ENCODE peak calls at places on chromosomes 12 and 14, in ten cellular contexts. One of them, this sample, is unnamed.

GRCh38 chr12:99004799-99005474 is 359.8 kb downstream of the APAF1 start:
- DNase-seq in fibroblast of the aortic adventitia: no peak
- DNase-seq in A549: no peak
- DNase-seq in CD8-positive, alpha-beta T cell: no peak
- DNase-seq in IMR-90: no peak
- DNase-seq in PC-3: no peak
- DNase-seq in aorta: no peak
- DNase-seq in mucosa of descending colon: no peak
- DNase-seq in endothelial cell of umbilical vein: no peak
- DNase-seq in pancreas: no peak
- DNase-seq in this sample: no peak

GRCh38 chr12:5514016-5514415 is 82.1 kb downstream of the NTF3 start:
- DNase-seq in PC-3: no peak
- DNase-seq in A549: no peak
- DNase-seq in mucosa of descending colon: no peak
- DNase-seq in CD8-positive, alpha-beta T cell: no peak
- DNase-seq in endothelial cell of umbilical vein: no peak
- DNase-seq in pancreas: no peak
- DNase-seq in IMR-90: no peak
- DNase-seq in fibroblast of the aortic adventitia: no peak
- DNase-seq in aorta: no peak
- DNase-seq in this sample: no peak

GRCh38 chr14:50774542-50775267 is 56.3 kb downstream of the NIN start:
- DNase-seq in fibroblast of the aortic adventitia: peak
- DNase-seq in aorta: no peak
- DNase-seq in CD8-positive, alpha-beta T cell: no peak
- DNase-seq in endothelial cell of umbilical vein: no peak
- DNase-seq in IMR-90: peak
- DNase-seq in mucosa of descending colon: no peak
- DNase-seq in A549: no peak
- DNase-seq in PC-3: no peak
- DNase-seq in pancreas: no peak
- DNase-seq in this sample: no peak

GRCh38 chr12:19288603-19289244 is 150.6 kb upstream of the AEBP2 start:
- DNase-seq in CD8-positive, alpha-beta T cell: no peak
- DNase-seq in pancreas: no peak
- DNase-seq in aorta: no peak
- DNase-seq in fibroblast of the aortic adventitia: peak
- DNase-seq in A549: peak
- DNase-seq in mucosa of descending colon: no peak
- DNase-seq in IMR-90: peak
- DNase-seq in endothelial cell of umbilical vein: peak
- DNase-seq in PC-3: peak
- DNase-seq in this sample: peak

GRCh38 chr12:3117144-3117581 is 40.0 kb downstream of the TSPAN9 start:
- DNase-seq in endothelial cell of umbilical vein: peak
- DNase-seq in mucosa of descending colon: no peak
- DNase-seq in aorta: no peak
- DNase-seq in fibroblast of the aortic adventitia: peak
- DNase-seq in PC-3: peak
- DNase-seq in IMR-90: peak
- DNase-seq in pancreas: no peak
- DNase-seq in CD8-positive, alpha-beta T cell: no peak
- DNase-seq in A549: no peak
- DNase-seq in this sample: no peak

GRCh38 chr12:118126119-118126757 is 9.7 kb upstream of the PEBP1 start:
- DNase-seq in pancreas: peak
- DNase-seq in PC-3: no peak
- DNase-seq in aorta: no peak
- DNase-seq in A549: no peak
- DNase-seq in mucosa of descending colon: peak
- DNase-seq in IMR-90: no peak
- DNase-seq in endothelial cell of umbilical vein: no peak
- DNase-seq in CD8-positive, alpha-beta T cell: no peak
- DNase-seq in fibroblast of the aortic adventitia: no peak
- DNase-seq in this sample: no peak

GRCh38 chr14:35818346-35819115 is 7.6 kb upstream of the BRMS1L start:
- DNase-seq in mucosa of descending colon: peak
- DNase-seq in PC-3: peak
- DNase-seq in A549: peak
- DNase-seq in endothelial cell of umbilical vein: peak
- DNase-seq in CD8-positive, alpha-beta T cell: peak
- DNase-seq in pancreas: no peak
- DNase-seq in fibroblast of the aortic adventitia: peak
- DNase-seq in IMR-90: peak
- DNase-seq in aorta: no peak
- DNase-seq in this sample: peak

GRCh38 chr14:79018846-79019245 is 848.7 kb downstream of the NRXN3 start:
- DNase-seq in PC-3: peak
- DNase-seq in pancreas: no peak
- DNase-seq in IMR-90: peak
- DNase-seq in A549: no peak
- DNase-seq in endothelial cell of umbilical vein: peak
- DNase-seq in aorta: no peak
- DNase-seq in fibroblast of the aortic adventitia: peak
- DNase-seq in CD8-positive, alpha-beta T cell: no peak
- DNase-seq in mucosa of descending colon: no peak
- DNase-seq in this sample: no peak

DNA sequence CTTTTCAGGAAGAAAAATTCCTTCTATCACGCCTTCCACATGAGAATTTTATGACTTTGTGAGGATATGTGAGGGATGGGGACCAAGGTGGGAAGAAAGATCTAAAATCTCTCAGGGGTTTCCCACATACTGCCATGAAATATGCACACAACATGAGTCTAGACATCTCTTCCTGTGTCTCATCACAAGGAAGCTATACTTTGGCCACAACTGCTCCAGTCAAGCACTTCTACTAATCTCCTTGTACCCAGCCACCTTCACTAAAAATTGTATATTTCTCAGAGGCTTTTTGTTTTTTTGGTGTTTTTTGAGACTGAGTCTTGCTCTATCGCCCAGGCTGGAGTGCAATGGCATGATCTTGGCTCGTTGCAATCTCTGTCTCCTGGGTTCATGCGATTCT is 3.2 kb downstream of the OSBPL8 start:
- DNase-seq in PC-3: no peak
- DNase-seq in mucosa of descending colon: no peak
- DNase-seq in endothelial cell of umbilical vein: peak
- DNase-seq in IMR-90: no peak
- DNase-seq in A549: no peak
- DNase-seq in fibroblast of the aortic adventitia: no peak
- DNase-seq in pancreas: no peak
- DNase-seq in CD8-positive, alpha-beta T cell: no peak
- DNase-seq in aorta: no peak
- DNase-seq in this sample: no peak
- H3K4me3 ChIP-seq in PC-3: no peak
- H3K4me3 ChIP-seq in mucosa of descending colon: no peak
- H3K4me3 ChIP-seq in endothelial cell of umbilical vein: no peak
- H3K4me3 ChIP-seq in IMR-90: no peak
- H3K4me3 ChIP-seq in A549: no peak
- H3K4me3 ChIP-seq in fibroblast of the aortic adventitia: no peak
- H3K4me3 ChIP-seq in pancreas: no peak
- H3K4me3 ChIP-seq in CD8-positive, alpha-beta T cell: no peak
- H3K4me3 ChIP-seq in aorta: no peak
- H3K4me3 ChIP-seq in this sample: no peak

GRCh38 chr14:44374906-44375305 is 132.2 kb downstream of the FSCB start:
- DNase-seq in aorta: no peak
- DNase-seq in fibroblast of the aortic adventitia: no peak
- DNase-seq in endothelial cell of umbilical vein: no peak
- DNase-seq in CD8-positive, alpha-beta T cell: no peak
- DNase-seq in IMR-90: no peak
- DNase-seq in A549: no peak
- DNase-seq in mucosa of descending colon: no peak
- DNase-seq in PC-3: no peak
- DNase-seq in pancreas: no peak
- DNase-seq in this sample: no peak

GRCh38 chr14:44384093-44384492 is 123.0 kb downstream of the FSCB start:
- DNase-seq in mucosa of descending colon: no peak
- DNase-seq in PC-3: no peak
- DNase-seq in fibroblast of the aortic adventitia: no peak
- DNase-seq in IMR-90: no peak
- DNase-seq in CD8-positive, alpha-beta T cell: no peak
- DNase-seq in endothelial cell of umbilical vein: no peak
- DNase-seq in pancreas: no peak
- DNase-seq in A549: no peak
- DNase-seq in aorta: no peak
- DNase-seq in this sample: no peak

DNA sequence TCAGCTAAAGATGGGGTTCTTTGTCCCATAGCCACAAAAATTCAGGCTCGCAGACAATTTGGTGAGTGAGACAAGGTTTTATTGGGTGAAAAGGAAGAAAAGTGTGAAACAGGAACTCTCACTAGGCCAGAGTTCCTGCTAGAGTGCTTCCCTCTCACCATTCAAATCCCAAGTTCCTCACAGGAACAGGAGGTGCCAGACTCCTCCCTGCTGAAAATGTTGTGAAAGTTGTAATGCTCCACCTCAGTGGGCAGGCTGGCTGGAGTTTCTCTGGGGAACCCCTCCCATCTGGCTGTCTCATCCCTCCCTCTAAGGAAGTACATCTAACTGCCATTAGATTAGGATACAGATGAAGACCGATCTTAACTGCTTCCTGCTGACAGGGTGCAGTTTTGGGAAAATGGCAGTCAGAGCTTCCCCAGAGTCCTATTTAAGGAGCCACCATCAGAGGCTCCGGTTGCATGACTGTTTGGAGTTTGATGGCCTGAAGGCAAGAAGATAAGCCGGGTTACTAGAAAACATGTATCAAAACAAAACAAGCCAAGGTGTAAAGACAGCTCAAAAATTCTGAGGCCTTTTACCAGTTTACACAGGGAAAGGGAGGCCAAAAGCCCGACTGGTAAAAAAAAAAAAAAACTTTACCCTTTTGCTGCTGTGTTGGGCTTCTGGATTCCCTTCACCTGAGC is 127.6 kb downstream of the FSCB start:
- DNase-seq in fibroblast of the aortic adventitia: peak
- DNase-seq in endothelial cell of umbilical vein: no peak
- DNase-seq in PC-3: no peak
- DNase-seq in mucosa of descending colon: no peak
- DNase-seq in A549: no peak
- DNase-seq in IMR-90: no peak
- DNase-seq in aorta: no peak
- DNase-seq in pancreas: no peak
- DNase-seq in CD8-positive, alpha-beta T cell: no peak
- DNase-seq in this sample: no peak
- H3K4me3 ChIP-seq in fibroblast of the aortic adventitia: no peak
- H3K4me3 ChIP-seq in endothelial cell of umbilical vein: no peak
- H3K4me3 ChIP-seq in PC-3: no peak
- H3K4me3 ChIP-seq in mucosa of descending colon: no peak
- H3K4me3 ChIP-seq in A549: no peak
- H3K4me3 ChIP-seq in IMR-90: no peak
- H3K4me3 ChIP-seq in aorta: no peak
- H3K4me3 ChIP-seq in pancreas: no peak
- H3K4me3 ChIP-seq in CD8-positive, alpha-beta T cell: no peak
- H3K4me3 ChIP-seq in this sample: no peak

DNA sequence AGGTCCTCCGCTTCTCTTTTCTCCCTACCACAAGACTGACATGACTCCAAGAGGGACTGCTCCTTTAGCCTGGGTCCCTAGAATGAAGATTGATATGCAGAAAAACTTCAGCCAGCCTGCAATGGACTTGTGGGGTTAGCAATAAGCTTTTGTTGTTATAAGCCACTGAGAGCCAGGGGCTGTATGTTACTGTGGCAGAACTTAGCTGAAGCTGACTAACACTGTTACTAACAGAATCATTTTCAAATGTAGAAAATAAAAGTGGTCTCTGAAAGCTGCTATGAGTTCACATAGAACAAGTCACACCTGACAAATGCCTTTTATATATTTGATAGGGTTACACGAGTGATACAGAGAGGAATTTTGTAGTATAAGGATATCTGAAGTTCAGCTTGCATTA is 13.6 kb upstream of the RFLNA start:
- DNase-seq in fibroblast of the aortic adventitia: no peak
- DNase-seq in IMR-90: no peak
- DNase-seq in endothelial cell of umbilical vein: no peak
- DNase-seq in CD8-positive, alpha-beta T cell: no peak
- DNase-seq in PC-3: no peak
- DNase-seq in A549: no peak
- DNase-seq in pancreas: no peak
- DNase-seq in aorta: no peak
- DNase-seq in mucosa of descending colon: no peak
- DNase-seq in this sample: no peak
- H3K4me3 ChIP-seq in fibroblast of the aortic adventitia: no peak
- H3K4me3 ChIP-seq in IMR-90: no peak
- H3K4me3 ChIP-seq in endothelial cell of umbilical vein: no peak
- H3K4me3 ChIP-seq in CD8-positive, alpha-beta T cell: no peak
- H3K4me3 ChIP-seq in PC-3: no peak
- H3K4me3 ChIP-seq in A549: no peak
- H3K4me3 ChIP-seq in pancreas: no peak
- H3K4me3 ChIP-seq in aorta: no peak
- H3K4me3 ChIP-seq in mucosa of descending colon: no peak
- H3K4me3 ChIP-seq in this sample: no peak

GRCh38 chr14:23405516-23406025 is 2.5 kb downstream of the MYH6 start:
- DNase-seq in endothelial cell of umbilical vein: no peak
- DNase-seq in aorta: no peak
- DNase-seq in pancreas: no peak
- DNase-seq in mucosa of descending colon: no peak
- DNase-seq in fibroblast of the aortic adventitia: no peak
- DNase-seq in CD8-positive, alpha-beta T cell: no peak
- DNase-seq in IMR-90: no peak
- DNase-seq in PC-3: no peak
- DNase-seq in A549: no peak
- DNase-seq in this sample: no peak

GRCh38 chr14:23405096-23405495 is 3.0 kb downstream of the MYH6 start:
- DNase-seq in aorta: no peak
- DNase-seq in endothelial cell of umbilical vein: no peak
- DNase-seq in pancreas: no peak
- DNase-seq in CD8-positive, alpha-beta T cell: no peak
- DNase-seq in IMR-90: no peak
- DNase-seq in A549: no peak
- DNase-seq in mucosa of descending colon: no peak
- DNase-seq in PC-3: no peak
- DNase-seq in fibroblast of the aortic adventitia: no peak
- DNase-seq in this sample: no peak

GRCh38 chr14:23406725-23407355 is 1.2 kb downstream of the MYH6 start:
- DNase-seq in CD8-positive, alpha-beta T cell: no peak
- DNase-seq in IMR-90: no peak
- DNase-seq in pancreas: no peak
- DNase-seq in fibroblast of the aortic adventitia: no peak
- DNase-seq in A549: no peak
- DNase-seq in mucosa of descending colon: no peak
- DNase-seq in aorta: peak
- DNase-seq in endothelial cell of umbilical vein: no peak
- DNase-seq in PC-3: no peak
- DNase-seq in this sample: no peak

GRCh38 chr14:23407516-23408306 is at the start of gene MYH6:
- DNase-seq in IMR-90: no peak
- DNase-seq in PC-3: no peak
- DNase-seq in fibroblast of the aortic adventitia: no peak
- DNase-seq in mucosa of descending colon: no peak
- DNase-seq in A549: no peak
- DNase-seq in aorta: no peak
- DNase-seq in pancreas: no peak
- DNase-seq in CD8-positive, alpha-beta T cell: no peak
- DNase-seq in endothelial cell of umbilical vein: no peak
- DNase-seq in this sample: no peak

DNA sequence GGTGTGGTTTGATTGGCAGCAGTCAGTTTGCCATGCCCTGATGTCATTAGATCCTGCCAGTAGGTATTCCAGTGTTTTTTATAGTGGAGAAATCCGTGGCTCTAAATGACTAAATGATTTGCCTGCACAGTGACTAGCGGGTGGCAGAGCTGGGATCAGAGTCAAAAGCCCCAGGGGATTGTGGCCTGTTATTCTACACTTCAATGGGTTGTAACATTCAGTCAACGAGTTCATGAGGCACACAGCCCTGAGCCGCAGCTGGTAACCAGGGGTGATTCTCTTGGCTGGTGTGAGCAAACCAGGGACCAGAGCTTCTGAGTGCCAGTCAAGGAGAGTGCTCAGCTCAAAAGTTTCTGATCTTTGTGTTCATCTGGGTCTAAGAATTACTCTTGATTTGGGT is 1.8 kb downstream of the MYH6 start:
- DNase-seq in pancreas: no peak
- DNase-seq in PC-3: no peak
- DNase-seq in endothelial cell of umbilical vein: no peak
- DNase-seq in fibroblast of the aortic adventitia: no peak
- DNase-seq in A549: no peak
- DNase-seq in IMR-90: no peak
- DNase-seq in mucosa of descending colon: no peak
- DNase-seq in CD8-positive, alpha-beta T cell: no peak
- DNase-seq in aorta: no peak
- DNase-seq in this sample: no peak
- H3K4me3 ChIP-seq in pancreas: no peak
- H3K4me3 ChIP-seq in PC-3: no peak
- H3K4me3 ChIP-seq in endothelial cell of umbilical vein: no peak
- H3K4me3 ChIP-seq in fibroblast of the aortic adventitia: no peak
- H3K4me3 ChIP-seq in A549: no peak
- H3K4me3 ChIP-seq in IMR-90: no peak
- H3K4me3 ChIP-seq in mucosa of descending colon: no peak
- H3K4me3 ChIP-seq in CD8-positive, alpha-beta T cell: no peak
- H3K4me3 ChIP-seq in aorta: no peak
- H3K4me3 ChIP-seq in this sample: no peak